ENCODE peak calls at places on chromosome 10, in eight cellular contexts. One of them, this sample, is unnamed.

GRCh38 chr10:8034666-8035640 is 19.5 kb upstream of the GATA3 start:
- DNase-seq in sigmoid colon: no peak
- DNase-seq in WTC11: no peak
- DNase-seq in AG08396: peak
- DNase-seq in body of pancreas: no peak
- DNase-seq in B cell: peak
- DNase-seq in activated effector memory CD4-positive, alpha-beta T cell treated with Interleukin-2 at 50 U/mL for 16 hours: no peak
- DNase-seq in mucosa of gallbladder: no peak
- DNase-seq in this sample: no peak

GRCh38 chr10:133356953-133357292 is 896 bp downstream of the FUOM start:
- DNase-seq in sigmoid colon: no peak
- DNase-seq in WTC11: no peak
- DNase-seq in AG08396: no peak
- DNase-seq in body of pancreas: no peak
- DNase-seq in B cell: no peak
- DNase-seq in activated effector memory CD4-positive, alpha-beta T cell treated with Interleukin-2 at 50 U/mL for 16 hours: no peak
- DNase-seq in mucosa of gallbladder: no peak
- DNase-seq in this sample: no peak

GRCh38 chr10:76329891-76330575 is 898.6 kb downstream of the LRMDA start:
- DNase-seq in sigmoid colon: no peak
- DNase-seq in WTC11: no peak
- DNase-seq in AG08396: peak
- DNase-seq in body of pancreas: no peak
- DNase-seq in B cell: no peak
- DNase-seq in activated effector memory CD4-positive, alpha-beta T cell treated with Interleukin-2 at 50 U/mL for 16 hours: no peak
- DNase-seq in mucosa of gallbladder: no peak
- DNase-seq in this sample: no peak

GRCh38 chr10:112335104-112335840 is 38.6 kb upstream of the ACSL5 start:
- DNase-seq in sigmoid colon: no peak
- DNase-seq in WTC11: no peak
- DNase-seq in AG08396: no peak
- DNase-seq in body of pancreas: no peak
- DNase-seq in B cell: no peak
- DNase-seq in activated effector memory CD4-positive, alpha-beta T cell treated with Interleukin-2 at 50 U/mL for 16 hours: no peak
- DNase-seq in mucosa of gallbladder: no peak
- DNase-seq in this sample: no peak

GRCh38 chr10:132387723-132388210 is 9.2 kb upstream of the PWWP2B start:
- DNase-seq in sigmoid colon: peak
- DNase-seq in WTC11: peak
- DNase-seq in AG08396: peak
- DNase-seq in body of pancreas: peak
- DNase-seq in B cell: peak
- DNase-seq in activated effector memory CD4-positive, alpha-beta T cell treated with Interleukin-2 at 50 U/mL for 16 hours: peak
- DNase-seq in mucosa of gallbladder: peak
- DNase-seq in this sample: peak

GRCh38 chr10:72059843-72060822 is 28.2 kb downstream of the SPOCK2 start:
- DNase-seq in sigmoid colon: no peak
- DNase-seq in WTC11: no peak
- DNase-seq in AG08396: no peak
- DNase-seq in body of pancreas: no peak
- DNase-seq in B cell: no peak
- DNase-seq in activated effector memory CD4-positive, alpha-beta T cell treated with Interleukin-2 at 50 U/mL for 16 hours: no peak
- DNase-seq in mucosa of gallbladder: no peak
- DNase-seq in this sample: no peak

GRCh38 chr10:67612577-67613537 is 83.1 kb downstream of the CTNNA3 start:
- DNase-seq in sigmoid colon: no peak
- DNase-seq in WTC11: no peak
- DNase-seq in AG08396: no peak
- DNase-seq in body of pancreas: no peak
- DNase-seq in B cell: no peak
- DNase-seq in activated effector memory CD4-positive, alpha-beta T cell treated with Interleukin-2 at 50 U/mL for 16 hours: peak
- DNase-seq in mucosa of gallbladder: no peak
- DNase-seq in this sample: no peak

GRCh38 chr10:19930936-19931859 is 115.0 kb downstream of the PLXDC2 start:
- DNase-seq in sigmoid colon: peak
- DNase-seq in WTC11: no peak
- DNase-seq in AG08396: peak
- DNase-seq in body of pancreas: peak
- DNase-seq in B cell: no peak
- DNase-seq in activated effector memory CD4-positive, alpha-beta T cell treated with Interleukin-2 at 50 U/mL for 16 hours: no peak
- DNase-seq in mucosa of gallbladder: no peak
- DNase-seq in this sample: no peak

GRCh38 chr10:35563266-35563891 is 41.8 kb upstream of the GJD4 start:
- DNase-seq in sigmoid colon: peak
- DNase-seq in WTC11: peak
- DNase-seq in AG08396: peak
- DNase-seq in body of pancreas: peak
- DNase-seq in B cell: peak
- DNase-seq in activated effector memory CD4-positive, alpha-beta T cell treated with Interleukin-2 at 50 U/mL for 16 hours: no peak
- DNase-seq in mucosa of gallbladder: peak
- DNase-seq in this sample: peak

GRCh38 chr10:22685926-22686325 is 28.5 kb downstream of the PIP4K2A start:
- DNase-seq in sigmoid colon: no peak
- DNase-seq in WTC11: no peak
- DNase-seq in AG08396: no peak
- DNase-seq in body of pancreas: no peak
- DNase-seq in B cell: no peak
- DNase-seq in activated effector memory CD4-positive, alpha-beta T cell treated with Interleukin-2 at 50 U/mL for 16 hours: no peak
- DNase-seq in mucosa of gallbladder: no peak
- DNase-seq in this sample: no peak

GRCh38 chr10:94105226-94105625 is 111.5 kb downstream of the PLCE1 start:
- DNase-seq in sigmoid colon: no peak
- DNase-seq in WTC11: no peak
- DNase-seq in AG08396: no peak
- DNase-seq in body of pancreas: no peak
- DNase-seq in B cell: no peak
- DNase-seq in activated effector memory CD4-positive, alpha-beta T cell treated with Interleukin-2 at 50 U/mL for 16 hours: no peak
- DNase-seq in mucosa of gallbladder: no peak
- DNase-seq in this sample: no peak

This sample was measured in GM19239.